ENCODE peak calls at places on chromosomes 12 and 14, in six cellular contexts. One of them, this sample, is unnamed.

GRCh38 chr12:68944296-68945076 is 11.5 kb upstream of the CPM start:
- DNase-seq in AG09309: no peak
- DNase-seq in thyroid gland: no peak
- DNase-seq in cardiac fibroblast: no peak
- DNase-seq in OCI-LY7: no peak
- DNase-seq in upper lobe of right lung: no peak
- DNase-seq in this sample: no peak

GRCh38 chr12:55862286-55862685 is 19.6 kb upstream of the MMP19 start:
- DNase-seq in AG09309: no peak
- DNase-seq in thyroid gland: no peak
- DNase-seq in cardiac fibroblast: no peak
- DNase-seq in OCI-LY7: no peak
- DNase-seq in upper lobe of right lung: no peak
- DNase-seq in this sample: no peak

GRCh38 chr14:75222208-75222701 is 45.8 kb upstream of the TMED10 start:
- DNase-seq in AG09309: no peak
- DNase-seq in thyroid gland: no peak
- DNase-seq in cardiac fibroblast: peak
- DNase-seq in OCI-LY7: peak
- DNase-seq in upper lobe of right lung: peak
- DNase-seq in this sample: no peak

GRCh38 chr14:71322660-71323250 is 415.5 kb downstream of the PCNX1 start:
- DNase-seq in AG09309: peak
- DNase-seq in thyroid gland: peak
- DNase-seq in cardiac fibroblast: peak
- DNase-seq in OCI-LY7: peak
- DNase-seq in upper lobe of right lung: no peak
- DNase-seq in this sample: no peak

GRCh38 chr12:40583743-40584142 is 108.5 kb upstream of the CNTN1 start:
- DNase-seq in AG09309: no peak
- DNase-seq in thyroid gland: no peak
- DNase-seq in cardiac fibroblast: no peak
- DNase-seq in OCI-LY7: no peak
- DNase-seq in upper lobe of right lung: no peak
- DNase-seq in this sample: no peak

GRCh38 chr14:24897793-24898192 is 152.2 kb downstream of the STXBP6 start:
- DNase-seq in AG09309: no peak
- DNase-seq in thyroid gland: no peak
- DNase-seq in cardiac fibroblast: no peak
- DNase-seq in OCI-LY7: no peak
- DNase-seq in upper lobe of right lung: no peak
- DNase-seq in this sample: no peak

GRCh38 chr12:121532503-121533390 is 48.1 kb downstream of the KDM2B start:
- DNase-seq in AG09309: no peak
- DNase-seq in thyroid gland: peak
- DNase-seq in cardiac fibroblast: peak
- DNase-seq in OCI-LY7: no peak
- DNase-seq in upper lobe of right lung: no peak
- DNase-seq in this sample: no peak

GRCh38 chr12:30178948-30179347 is 395.2 kb upstream of the TMTC1 start:
- DNase-seq in AG09309: no peak
- DNase-seq in thyroid gland: no peak
- DNase-seq in cardiac fibroblast: no peak
- DNase-seq in OCI-LY7: no peak
- DNase-seq in upper lobe of right lung: no peak
- DNase-seq in this sample: no peak

GRCh38 chr14:77142289-77142814 is 761 bp upstream of the ZDHHC22 start:
- DNase-seq in AG09309: no peak
- DNase-seq in thyroid gland: no peak
- DNase-seq in cardiac fibroblast: no peak
- DNase-seq in OCI-LY7: no peak
- DNase-seq in upper lobe of right lung: no peak
- DNase-seq in this sample: no peak

GRCh38 chr12:122963928-122964240 is 2.4 kb downstream of the ABCB9 start:
- DNase-seq in AG09309: no peak
- DNase-seq in thyroid gland: peak
- DNase-seq in cardiac fibroblast: peak
- DNase-seq in OCI-LY7: no peak
- DNase-seq in upper lobe of right lung: no peak
- DNase-seq in this sample: no peak

GRCh38 chr12:86256169-86256568 is at the start of gene MGAT4C:
- DNase-seq in AG09309: no peak
- DNase-seq in thyroid gland: peak
- DNase-seq in cardiac fibroblast: no peak
- DNase-seq in OCI-LY7: no peak
- DNase-seq in upper lobe of right lung: no peak
- DNase-seq in this sample: no peak

GRCh38 chr12:32284561-32284960 is 114.8 kb upstream of the FGD4 start:
- DNase-seq in AG09309: no peak
- DNase-seq in thyroid gland: no peak
- DNase-seq in cardiac fibroblast: no peak
- DNase-seq in OCI-LY7: no peak
- DNase-seq in upper lobe of right lung: no peak
- DNase-seq in this sample: no peak

GRCh38 chr14:28777773-28778606 is 11.4 kb downstream of the FOXG1 start:
- DNase-seq in AG09309: no peak
- DNase-seq in thyroid gland: no peak
- DNase-seq in cardiac fibroblast: no peak
- DNase-seq in OCI-LY7: no peak
- DNase-seq in upper lobe of right lung: no peak
- DNase-seq in this sample: no peak

GRCh38 chr12:69401940-69402339 is 42.4 kb downstream of the YEATS4 start:
- DNase-seq in AG09309: no peak
- DNase-seq in thyroid gland: peak
- DNase-seq in cardiac fibroblast: peak
- DNase-seq in OCI-LY7: no peak
- DNase-seq in upper lobe of right lung: no peak
- DNase-seq in this sample: no peak

GRCh38 chr14:61838661-61839060 is 76.4 kb downstream of the SNAPC1 start:
- DNase-seq in AG09309: no peak
- DNase-seq in thyroid gland: no peak
- DNase-seq in cardiac fibroblast: peak
- DNase-seq in OCI-LY7: no peak
- DNase-seq in upper lobe of right lung: no peak
- DNase-seq in this sample: no peak

GRCh38 chr14:91892918-91893527 is 25.7 kb upstream of the TC2N start:
- DNase-seq in AG09309: no peak
- DNase-seq in thyroid gland: no peak
- DNase-seq in cardiac fibroblast: no peak
- DNase-seq in OCI-LY7: peak
- DNase-seq in upper lobe of right lung: no peak
- DNase-seq in this sample: no peak

GRCh38 chr14:47262801-47263200 is 412.6 kb downstream of the MDGA2 start:
- DNase-seq in AG09309: no peak
- DNase-seq in thyroid gland: no peak
- DNase-seq in cardiac fibroblast: no peak
- DNase-seq in OCI-LY7: no peak
- DNase-seq in upper lobe of right lung: no peak
- DNase-seq in this sample: no peak

GRCh38 chr12:72273851-72274284 is 1.7 kb downstream of the TRHDE start:
- DNase-seq in AG09309: no peak
- DNase-seq in thyroid gland: no peak
- DNase-seq in cardiac fibroblast: no peak
- DNase-seq in OCI-LY7: no peak
- DNase-seq in upper lobe of right lung: peak
- DNase-seq in this sample: peak

GRCh38 chr12:123113038-123113437 is 37.9 kb downstream of the PITPNM2 start:
- DNase-seq in AG09309: no peak
- DNase-seq in thyroid gland: peak
- DNase-seq in cardiac fibroblast: no peak
- DNase-seq in OCI-LY7: no peak
- DNase-seq in upper lobe of right lung: no peak
- DNase-seq in this sample: no peak

GRCh38 chr12:46472893-46473633 is 100.5 kb upstream of the SLC38A2 start:
- DNase-seq in AG09309: no peak
- DNase-seq in thyroid gland: no peak
- DNase-seq in cardiac fibroblast: peak
- DNase-seq in OCI-LY7: no peak
- DNase-seq in upper lobe of right lung: no peak
- DNase-seq in this sample: no peak

GRCh38 chr12:53071591-53072551 is 7.3 kb downstream of the SPRYD3 start:
- DNase-seq in AG09309: no peak
- DNase-seq in thyroid gland: peak
- DNase-seq in cardiac fibroblast: peak
- DNase-seq in OCI-LY7: no peak
- DNase-seq in upper lobe of right lung: peak
- DNase-seq in this sample: peak

GRCh38 chr12:124391340-124392261 is 96.7 kb downstream of the RFLNA start:
- DNase-seq in AG09309: no peak
- DNase-seq in thyroid gland: no peak
- DNase-seq in cardiac fibroblast: no peak
- DNase-seq in OCI-LY7: peak
- DNase-seq in upper lobe of right lung: peak
- DNase-seq in this sample: no peak

GRCh38 chr12:124390442-124391116 is 95.7 kb downstream of the RFLNA start:
- DNase-seq in AG09309: no peak
- DNase-seq in thyroid gland: no peak
- DNase-seq in cardiac fibroblast: peak
- DNase-seq in OCI-LY7: peak
- DNase-seq in upper lobe of right lung: peak
- DNase-seq in this sample: peak

GRCh38 chr12:124392991-124393790 is 98.3 kb downstream of the RFLNA start:
- DNase-seq in AG09309: no peak
- DNase-seq in thyroid gland: peak
- DNase-seq in cardiac fibroblast: peak
- DNase-seq in OCI-LY7: no peak
- DNase-seq in upper lobe of right lung: peak
- DNase-seq in this sample: peak

GRCh38 chr12:124393831-124394230 is 98.9 kb downstream of the RFLNA start:
- DNase-seq in AG09309: no peak
- DNase-seq in thyroid gland: no peak
- DNase-seq in cardiac fibroblast: no peak
- DNase-seq in OCI-LY7: no peak
- DNase-seq in upper lobe of right lung: no peak
- DNase-seq in this sample: no peak

GRCh38 chr12:124392271-124392990 is 97.5 kb downstream of the RFLNA start:
- DNase-seq in AG09309: no peak
- DNase-seq in thyroid gland: no peak
- DNase-seq in cardiac fibroblast: no peak
- DNase-seq in OCI-LY7: peak
- DNase-seq in upper lobe of right lung: no peak
- DNase-seq in this sample: no peak
- TF ChIP-seq CTCF in AG09309: peak
- TF ChIP-seq CTCF in thyroid gland: no peak
- TF ChIP-seq CTCF in cardiac fibroblast: peak
- TF ChIP-seq CTCF in OCI-LY7: peak
- TF ChIP-seq CTCF in upper lobe of right lung: peak
- TF ChIP-seq CTCF in this sample: no peak

GRCh38 chr14:103281496-103282231 is 52.4 kb upstream of the EIF5 start:
- DNase-seq in AG09309: peak
- DNase-seq in thyroid gland: peak
- DNase-seq in cardiac fibroblast: peak
- DNase-seq in OCI-LY7: no peak
- DNase-seq in upper lobe of right lung: no peak
- DNase-seq in this sample: no peak

GRCh38 chr14:103282932-103283331 is 51.1 kb upstream of the EIF5 start:
- DNase-seq in AG09309: no peak
- DNase-seq in thyroid gland: no peak
- DNase-seq in cardiac fibroblast: no peak
- DNase-seq in OCI-LY7: no peak
- DNase-seq in upper lobe of right lung: no peak
- DNase-seq in this sample: no peak

GRCh38 chr14:103280278-103280917 is 53.6 kb upstream of the EIF5 start:
- DNase-seq in AG09309: no peak
- DNase-seq in thyroid gland: no peak
- DNase-seq in cardiac fibroblast: no peak
- DNase-seq in OCI-LY7: no peak
- DNase-seq in upper lobe of right lung: no peak
- DNase-seq in this sample: no peak

GRCh38 chr14:103275000-103275399 is 59.0 kb upstream of the EIF5 start:
- DNase-seq in AG09309: no peak
- DNase-seq in thyroid gland: no peak
- DNase-seq in cardiac fibroblast: no peak
- DNase-seq in OCI-LY7: no peak
- DNase-seq in upper lobe of right lung: no peak
- DNase-seq in this sample: no peak

GRCh38 chr14:103279129-103280025 is 54.7 kb upstream of the EIF5 start:
- DNase-seq in AG09309: no peak
- DNase-seq in thyroid gland: peak
- DNase-seq in cardiac fibroblast: no peak
- DNase-seq in OCI-LY7: no peak
- DNase-seq in upper lobe of right lung: no peak
- DNase-seq in this sample: no peak
- H3K4me3 ChIP-seq in AG09309: no peak
- H3K4me3 ChIP-seq in thyroid gland: no peak
- H3K4me3 ChIP-seq in cardiac fibroblast: peak
- H3K4me3 ChIP-seq in OCI-LY7: no peak
- H3K4me3 ChIP-seq in upper lobe of right lung: peak
- H3K4me3 ChIP-seq in this sample: peak

DNA sequence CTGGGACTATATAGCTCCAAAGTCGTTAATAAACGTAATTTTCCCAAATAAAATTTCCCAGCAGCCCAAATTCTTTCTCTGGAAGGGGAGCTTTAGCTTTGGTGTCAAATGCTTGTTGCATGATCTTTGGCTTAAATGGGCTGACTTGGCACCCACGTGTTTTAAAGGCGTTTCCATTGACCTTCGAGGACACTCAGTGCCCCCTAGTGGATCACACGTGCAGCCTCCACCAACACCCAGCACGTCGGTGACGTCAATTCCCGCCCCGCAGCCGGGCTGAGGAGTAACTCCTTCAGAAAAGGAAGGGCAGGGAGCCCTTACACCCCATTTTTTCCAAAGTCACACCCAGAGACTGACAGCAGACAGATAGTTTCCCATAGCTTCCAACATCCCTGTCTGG is 707.8 kb downstream of the AACS start:
- DNase-seq in AG09309: no peak
- DNase-seq in thyroid gland: no peak
- DNase-seq in cardiac fibroblast: no peak
- DNase-seq in OCI-LY7: peak
- DNase-seq in upper lobe of right lung: peak
- DNase-seq in this sample: no peak
- TF ChIP-seq CTCF in AG09309: no peak
- TF ChIP-seq CTCF in thyroid gland: no peak
- TF ChIP-seq CTCF in cardiac fibroblast: no peak
- TF ChIP-seq CTCF in OCI-LY7: peak
- TF ChIP-seq CTCF in upper lobe of right lung: peak
- TF ChIP-seq CTCF in this sample: no peak

DNA sequence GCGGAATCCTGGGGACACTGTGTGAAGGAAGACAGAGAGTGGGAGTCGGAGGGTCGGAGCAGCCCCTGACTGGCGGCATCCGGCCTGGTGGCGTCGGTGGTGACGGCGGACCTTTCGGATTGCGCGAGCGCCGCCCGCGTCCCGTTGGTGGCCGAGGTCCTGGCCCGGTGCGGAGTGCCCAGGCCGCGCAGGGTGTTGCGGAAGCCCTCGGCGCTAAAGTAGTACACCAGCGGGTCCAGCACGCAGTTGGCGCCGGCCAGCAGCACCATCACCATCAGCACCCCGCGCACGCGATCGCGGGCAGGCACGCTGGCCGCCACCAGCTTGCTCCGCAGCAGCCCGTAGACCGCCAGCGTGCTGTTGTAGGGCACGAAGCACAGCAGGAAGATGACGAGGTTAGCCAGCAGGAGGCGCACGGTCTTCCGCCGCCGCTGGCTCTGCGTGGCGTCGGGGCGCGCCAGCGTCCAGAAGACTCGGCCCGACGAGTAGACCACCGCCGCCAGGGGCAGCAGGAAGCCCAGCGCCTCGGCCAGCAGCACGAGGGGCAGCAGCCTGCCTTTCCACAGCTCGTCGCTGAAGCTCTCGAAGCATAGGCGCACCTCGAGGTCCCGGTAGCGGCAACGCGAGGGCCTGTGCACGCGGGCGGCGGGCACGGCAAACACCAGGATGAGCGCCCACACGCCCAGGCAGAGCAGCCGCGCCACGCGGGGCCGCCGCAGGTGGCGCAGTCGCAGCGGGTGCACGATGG is 13.1 kb upstream of the CHD4 start:
- DNase-seq in AG09309: no peak
- DNase-seq in thyroid gland: peak
- DNase-seq in cardiac fibroblast: peak
- DNase-seq in OCI-LY7: no peak
- DNase-seq in upper lobe of right lung: peak
- DNase-seq in this sample: no peak
- H3K4me3 ChIP-seq in AG09309: no peak
- H3K4me3 ChIP-seq in thyroid gland: no peak
- H3K4me3 ChIP-seq in cardiac fibroblast: peak
- H3K4me3 ChIP-seq in OCI-LY7: no peak
- H3K4me3 ChIP-seq in upper lobe of right lung: peak
- H3K4me3 ChIP-seq in this sample: peak